ENCODE peak calls at places on chromosomes 12 and 14, in eight cellular contexts. One of them, this sample, is unnamed.

GRCh38 chr12:96195845-96196451 is 1.8 kb downstream of the ELK3 start:
- DNase-seq in GM06990: no peak
- DNase-seq in A549: peak
- DNase-seq in bronchial epithelial cell: peak
- DNase-seq in lower leg skin: no peak
- DNase-seq in colonic mucosa: peak
- DNase-seq in endothelial cell: no peak
- DNase-seq in GM13976: no peak
- DNase-seq in this sample: no peak

GRCh38 chr12:63980211-63980610 is 135.7 kb downstream of the SRGAP1 start:
- DNase-seq in GM06990: no peak
- DNase-seq in A549: no peak
- DNase-seq in bronchial epithelial cell: no peak
- DNase-seq in lower leg skin: no peak
- DNase-seq in colonic mucosa: no peak
- DNase-seq in endothelial cell: no peak
- DNase-seq in GM13976: no peak
- DNase-seq in this sample: no peak

GRCh38 chr14:95515080-95515489 is 1.4 kb downstream of the SYNE3 start:
- DNase-seq in GM06990: no peak
- DNase-seq in A549: no peak
- DNase-seq in bronchial epithelial cell: peak
- DNase-seq in lower leg skin: no peak
- DNase-seq in colonic mucosa: no peak
- DNase-seq in endothelial cell: no peak
- DNase-seq in GM13976: no peak
- DNase-seq in this sample: no peak

GRCh38 chr12:75913502-75914110 is 118.0 kb downstream of the PHLDA1 start:
- DNase-seq in GM06990: no peak
- DNase-seq in A549: no peak
- DNase-seq in bronchial epithelial cell: no peak
- DNase-seq in lower leg skin: no peak
- DNase-seq in colonic mucosa: no peak
- DNase-seq in endothelial cell: no peak
- DNase-seq in GM13976: no peak
- DNase-seq in this sample: no peak

GRCh38 chr12:49296034-49296835 is 1.3 kb downstream of the PRPH start:
- DNase-seq in GM06990: peak
- DNase-seq in A549: peak
- DNase-seq in bronchial epithelial cell: peak
- DNase-seq in lower leg skin: no peak
- DNase-seq in colonic mucosa: peak
- DNase-seq in endothelial cell: peak
- DNase-seq in GM13976: peak
- DNase-seq in this sample: no peak

GRCh38 chr14:70714055-70714550 is 72.4 kb downstream of the TTC9 start:
- DNase-seq in GM06990: peak
- DNase-seq in A549: peak
- DNase-seq in bronchial epithelial cell: peak
- DNase-seq in lower leg skin: no peak
- DNase-seq in colonic mucosa: peak
- DNase-seq in endothelial cell: peak
- DNase-seq in GM13976: no peak
- DNase-seq in this sample: peak

GRCh38 chr12:120529641-120530314 is 820 bp upstream of the COQ5 start:
- DNase-seq in GM06990: no peak
- DNase-seq in A549: peak
- DNase-seq in bronchial epithelial cell: peak
- DNase-seq in lower leg skin: no peak
- DNase-seq in colonic mucosa: peak
- DNase-seq in endothelial cell: peak
- DNase-seq in GM13976: no peak
- DNase-seq in this sample: no peak

GRCh38 chr12:14313379-14313778 is 52.1 kb upstream of the ATF7IP start:
- DNase-seq in GM06990: no peak
- DNase-seq in A549: no peak
- DNase-seq in bronchial epithelial cell: peak
- DNase-seq in lower leg skin: no peak
- DNase-seq in colonic mucosa: no peak
- DNase-seq in endothelial cell: no peak
- DNase-seq in GM13976: no peak
- DNase-seq in this sample: no peak

GRCh38 chr12:54232790-54233189 is 44.0 kb upstream of the SMUG1 start:
- DNase-seq in GM06990: no peak
- DNase-seq in A549: no peak
- DNase-seq in bronchial epithelial cell: no peak
- DNase-seq in lower leg skin: no peak
- DNase-seq in colonic mucosa: no peak
- DNase-seq in endothelial cell: no peak
- DNase-seq in GM13976: no peak
- DNase-seq in this sample: no peak

GRCh38 chr14:89030921-89031320 is 206.5 kb downstream of the TTC8 start:
- DNase-seq in GM06990: no peak
- DNase-seq in A549: no peak
- DNase-seq in bronchial epithelial cell: no peak
- DNase-seq in lower leg skin: no peak
- DNase-seq in colonic mucosa: no peak
- DNase-seq in endothelial cell: no peak
- DNase-seq in GM13976: no peak
- DNase-seq in this sample: no peak

GRCh38 chr14:73759183-73759713 is 45.1 kb upstream of the PNMA1 start:
- DNase-seq in GM06990: peak
- DNase-seq in A549: no peak
- DNase-seq in bronchial epithelial cell: no peak
- DNase-seq in lower leg skin: no peak
- DNase-seq in colonic mucosa: peak
- DNase-seq in endothelial cell: peak
- DNase-seq in GM13976: peak
- DNase-seq in this sample: no peak

DNA sequence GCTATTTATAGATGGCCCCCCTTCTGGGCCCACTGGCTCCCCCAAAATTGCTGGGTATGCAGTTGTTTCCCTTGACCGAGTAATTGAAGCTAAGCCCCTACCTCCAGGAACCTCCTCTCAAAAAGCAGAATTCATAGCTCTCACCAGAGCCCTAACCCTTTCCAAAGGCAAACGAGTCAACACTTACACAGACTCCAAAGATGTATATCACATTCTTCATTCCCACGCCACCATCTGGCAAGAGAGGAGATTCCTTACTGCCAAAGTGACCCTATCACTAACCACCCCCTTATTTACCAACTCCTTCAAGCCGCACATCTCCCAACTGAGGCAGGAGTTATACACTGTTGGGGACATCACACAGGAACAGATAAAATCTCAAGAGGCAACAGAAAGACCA is 66.8 kb downstream of the MOK start:
- DNase-seq in GM06990: no peak
- DNase-seq in A549: no peak
- DNase-seq in bronchial epithelial cell: no peak
- DNase-seq in lower leg skin: no peak
- DNase-seq in colonic mucosa: no peak
- DNase-seq in endothelial cell: no peak
- DNase-seq in GM13976: no peak
- DNase-seq in this sample: no peak
- TF ChIP-seq CTCF in GM06990: no peak
- TF ChIP-seq CTCF in A549: no peak
- TF ChIP-seq CTCF in bronchial epithelial cell: no peak
- TF ChIP-seq CTCF in lower leg skin: no peak
- TF ChIP-seq CTCF in colonic mucosa: no peak
- TF ChIP-seq CTCF in endothelial cell: no peak
- TF ChIP-seq CTCF in GM13976: no peak
- TF ChIP-seq CTCF in this sample: no peak

DNA sequence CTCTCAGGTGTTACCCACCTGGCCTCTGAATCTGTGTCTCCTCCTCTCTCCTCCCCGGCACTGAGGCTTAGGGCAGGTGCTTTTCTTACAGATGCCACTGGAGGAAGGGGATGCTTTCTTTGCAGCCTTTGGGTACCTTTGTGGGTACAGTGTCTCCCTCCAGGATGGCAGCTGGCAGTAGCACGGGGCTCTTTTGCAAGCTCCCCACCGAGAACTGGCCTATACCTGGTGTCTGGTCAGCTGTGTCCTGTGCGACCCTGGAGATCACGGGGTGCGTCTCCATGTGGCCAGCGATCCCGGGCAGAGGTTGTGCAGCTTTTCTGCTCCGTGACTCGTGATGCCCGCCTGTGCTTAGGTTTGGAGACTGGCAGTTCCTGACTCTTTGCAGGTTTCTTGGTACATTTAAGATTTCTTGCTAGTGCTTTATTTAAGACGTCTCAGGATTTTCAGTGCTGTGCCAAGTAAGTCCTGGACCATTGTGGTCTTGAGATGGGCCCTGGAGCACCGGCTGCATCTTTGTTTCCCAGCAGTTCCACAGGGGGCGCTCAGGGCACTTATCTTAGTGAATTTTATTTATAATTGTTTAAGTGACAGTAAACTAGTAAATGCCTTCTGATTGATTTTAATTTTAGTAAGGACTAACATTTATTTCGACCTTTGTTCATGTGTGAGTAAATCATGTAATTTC is 68.9 kb downstream of the DDX51 start:
- DNase-seq in GM06990: no peak
- DNase-seq in A549: no peak
- DNase-seq in bronchial epithelial cell: no peak
- DNase-seq in lower leg skin: no peak
- DNase-seq in colonic mucosa: no peak
- DNase-seq in endothelial cell: no peak
- DNase-seq in GM13976: no peak
- DNase-seq in this sample: no peak
- TF ChIP-seq CTCF in GM06990: no peak
- TF ChIP-seq CTCF in A549: peak
- TF ChIP-seq CTCF in bronchial epithelial cell: no peak
- TF ChIP-seq CTCF in lower leg skin: no peak
- TF ChIP-seq CTCF in colonic mucosa: no peak
- TF ChIP-seq CTCF in endothelial cell: peak
- TF ChIP-seq CTCF in GM13976: no peak
- TF ChIP-seq CTCF in this sample: no peak

GRCh38 chr12:65962921-65963883 is 138.9 kb downstream of the HMGA2 start:
- DNase-seq in GM06990: no peak
- DNase-seq in A549: peak
- DNase-seq in bronchial epithelial cell: no peak
- DNase-seq in lower leg skin: no peak
- DNase-seq in colonic mucosa: peak
- DNase-seq in endothelial cell: peak
- DNase-seq in GM13976: no peak
- DNase-seq in this sample: no peak
- TF ChIP-seq CTCF in GM06990: peak
- TF ChIP-seq CTCF in A549: peak
- TF ChIP-seq CTCF in bronchial epithelial cell: peak
- TF ChIP-seq CTCF in lower leg skin: no peak
- TF ChIP-seq CTCF in colonic mucosa: no peak
- TF ChIP-seq CTCF in endothelial cell: no peak
- TF ChIP-seq CTCF in GM13976: no peak
- TF ChIP-seq CTCF in this sample: no peak

DNA sequence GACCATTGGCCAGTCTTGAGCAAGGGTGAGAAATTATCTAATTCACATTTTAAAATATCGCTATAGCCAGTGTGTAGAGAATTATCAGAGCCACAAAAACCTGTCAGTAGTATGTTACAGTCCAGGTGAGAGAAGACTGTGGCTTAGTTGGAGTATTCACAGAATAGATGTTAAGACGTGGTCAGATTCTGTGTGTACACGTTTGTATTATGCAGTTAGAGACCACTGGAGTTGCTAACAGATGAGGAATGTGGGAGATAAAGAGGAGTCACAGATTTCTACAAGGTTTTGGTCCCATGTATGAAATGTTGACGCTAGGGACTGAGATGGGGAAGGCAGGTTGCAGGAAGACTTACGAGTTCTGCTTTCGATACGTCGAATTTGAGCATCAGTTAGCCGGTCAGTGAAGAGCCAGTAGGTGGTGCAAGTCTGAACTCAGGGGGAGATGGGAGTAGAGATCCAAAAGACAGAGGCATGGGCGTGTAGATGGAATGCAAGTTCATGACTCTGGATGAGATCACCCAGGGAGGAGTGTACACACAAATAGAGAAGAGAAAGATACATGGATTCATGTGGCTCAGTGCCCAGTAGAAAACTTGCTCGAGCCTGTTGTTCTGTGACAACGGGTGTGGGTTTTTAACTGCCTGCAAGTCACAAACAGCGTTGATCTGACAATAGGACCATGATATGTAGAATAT is 114.8 kb upstream of the FLRT2 start:
- DNase-seq in GM06990: no peak
- DNase-seq in A549: peak
- DNase-seq in bronchial epithelial cell: peak
- DNase-seq in lower leg skin: peak
- DNase-seq in colonic mucosa: peak
- DNase-seq in endothelial cell: no peak
- DNase-seq in GM13976: no peak
- DNase-seq in this sample: no peak
- TF ChIP-seq CTCF in GM06990: no peak
- TF ChIP-seq CTCF in A549: peak
- TF ChIP-seq CTCF in bronchial epithelial cell: peak
- TF ChIP-seq CTCF in lower leg skin: no peak
- TF ChIP-seq CTCF in colonic mucosa: no peak
- TF ChIP-seq CTCF in endothelial cell: no peak
- TF ChIP-seq CTCF in GM13976: no peak
- TF ChIP-seq CTCF in this sample: no peak

GRCh38 chr14:54773171-54774006 is 129.2 kb downstream of the GCH1 start:
- DNase-seq in GM06990: peak
- DNase-seq in A549: peak
- DNase-seq in bronchial epithelial cell: peak
- DNase-seq in lower leg skin: peak
- DNase-seq in colonic mucosa: peak
- DNase-seq in endothelial cell: peak
- DNase-seq in GM13976: peak
- DNase-seq in this sample: peak
- TF ChIP-seq CTCF in GM06990: peak
- TF ChIP-seq CTCF in A549: peak
- TF ChIP-seq CTCF in bronchial epithelial cell: peak
- TF ChIP-seq CTCF in lower leg skin: no peak
- TF ChIP-seq CTCF in colonic mucosa: peak
- TF ChIP-seq CTCF in endothelial cell: no peak
- TF ChIP-seq CTCF in GM13976: peak
- TF ChIP-seq CTCF in this sample: peak

GRCh38 chr14:32382704-32383103 is 53.6 kb downstream of the AKAP6 start:
- DNase-seq in GM06990: no peak
- DNase-seq in A549: peak
- DNase-seq in bronchial epithelial cell: peak
- DNase-seq in lower leg skin: no peak
- DNase-seq in colonic mucosa: no peak
- DNase-seq in endothelial cell: peak
- DNase-seq in GM13976: no peak
- DNase-seq in this sample: no peak
- TF ChIP-seq CTCF in GM06990: peak
- TF ChIP-seq CTCF in A549: peak
- TF ChIP-seq CTCF in bronchial epithelial cell: peak
- TF ChIP-seq CTCF in lower leg skin: no peak
- TF ChIP-seq CTCF in colonic mucosa: no peak
- TF ChIP-seq CTCF in endothelial cell: no peak
- TF ChIP-seq CTCF in GM13976: peak
- TF ChIP-seq CTCF in this sample: no peak

This sample was measured in omental fat pad.